ENCODE peak calls at places on chromosomes 4 and X, in six cellular contexts. One of them, this sample, is unnamed.

GRCh38 chrX:135707880-135708279 is 5.6 kb upstream of the CT45A1 start:
- DNase-seq in CD8-positive, alpha-beta memory T cell: no peak
- DNase-seq in esophagus squamous epithelium: no peak
- DNase-seq in sigmoid colon: no peak
- DNase-seq in fibroblast of lung: no peak
- DNase-seq in lower lobe of right lung: no peak
- DNase-seq in this sample: peak; percentile 11

GRCh38 chr4:47643845-47644244 is 158.8 kb downstream of the ATP10D start:
- DNase-seq in CD8-positive, alpha-beta memory T cell: no peak
- DNase-seq in sigmoid colon: no peak
- DNase-seq in fibroblast of lung: no peak
- DNase-seq in lower lobe of right lung: no peak
- DNase-seq in esophagus squamous epithelium: no peak
- DNase-seq in this sample: no peak

GRCh38 chr4:159227984-159228383 is 125.1 kb downstream of the RAPGEF2 start:
- DNase-seq in lower lobe of right lung: peak; percentile 83
- DNase-seq in sigmoid colon: peak; percentile 81
- DNase-seq in fibroblast of lung: peak; percentile 96
- DNase-seq in esophagus squamous epithelium: no peak
- DNase-seq in CD8-positive, alpha-beta memory T cell: no peak
- DNase-seq in this sample: peak; percentile 38

GRCh38 chr4:120658772-120659171 is 263.8 kb downstream of the PRDM5 start:
- DNase-seq in sigmoid colon: no peak
- DNase-seq in lower lobe of right lung: no peak
- DNase-seq in fibroblast of lung: no peak
- DNase-seq in CD8-positive, alpha-beta memory T cell: no peak
- DNase-seq in esophagus squamous epithelium: no peak
- DNase-seq in this sample: no peak

GRCh38 chrX:17415242-17415815 is 40.3 kb downstream of the NHS start:
- DNase-seq in CD8-positive, alpha-beta memory T cell: no peak
- DNase-seq in fibroblast of lung: peak; percentile 76
- DNase-seq in lower lobe of right lung: no peak
- DNase-seq in sigmoid colon: no peak
- DNase-seq in esophagus squamous epithelium: no peak
- DNase-seq in this sample: no peak

GRCh38 chr4:156475322-156475721 is 496.3 kb downstream of the PDGFC start:
- DNase-seq in CD8-positive, alpha-beta memory T cell: no peak
- DNase-seq in sigmoid colon: no peak
- DNase-seq in lower lobe of right lung: no peak
- DNase-seq in fibroblast of lung: peak; percentile 70
- DNase-seq in esophagus squamous epithelium: no peak
- DNase-seq in this sample: no peak

GRCh38 chrX:39063037-39063436 is 261.8 kb downstream of the MID1IP1 start:
- DNase-seq in sigmoid colon: no peak
- DNase-seq in esophagus squamous epithelium: no peak
- DNase-seq in CD8-positive, alpha-beta memory T cell: no peak
- DNase-seq in lower lobe of right lung: peak; percentile 81
- DNase-seq in fibroblast of lung: no peak
- DNase-seq in this sample: no peak

GRCh38 chrX:85963736-85964135 is 83.6 kb downstream of the CHM start:
- DNase-seq in sigmoid colon: no peak
- DNase-seq in CD8-positive, alpha-beta memory T cell: no peak
- DNase-seq in esophagus squamous epithelium: no peak
- DNase-seq in fibroblast of lung: peak; percentile 76
- DNase-seq in lower lobe of right lung: no peak
- DNase-seq in this sample: peak; percentile 23

GRCh38 chrX:29662759-29663503 is 552.4 kb upstream of the MAGEB2 start:
- DNase-seq in lower lobe of right lung: no peak
- DNase-seq in CD8-positive, alpha-beta memory T cell: no peak
- DNase-seq in fibroblast of lung: peak; percentile 97
- DNase-seq in sigmoid colon: no peak
- DNase-seq in esophagus squamous epithelium: no peak
- DNase-seq in this sample: peak; percentile 76

GRCh38 chr4:165828928-165829327 is 44.1 kb upstream of the TLL1 start:
- DNase-seq in sigmoid colon: no peak
- DNase-seq in esophagus squamous epithelium: no peak
- DNase-seq in CD8-positive, alpha-beta memory T cell: no peak
- DNase-seq in lower lobe of right lung: no peak
- DNase-seq in fibroblast of lung: peak; percentile 5
- DNase-seq in this sample: no peak

DNA sequence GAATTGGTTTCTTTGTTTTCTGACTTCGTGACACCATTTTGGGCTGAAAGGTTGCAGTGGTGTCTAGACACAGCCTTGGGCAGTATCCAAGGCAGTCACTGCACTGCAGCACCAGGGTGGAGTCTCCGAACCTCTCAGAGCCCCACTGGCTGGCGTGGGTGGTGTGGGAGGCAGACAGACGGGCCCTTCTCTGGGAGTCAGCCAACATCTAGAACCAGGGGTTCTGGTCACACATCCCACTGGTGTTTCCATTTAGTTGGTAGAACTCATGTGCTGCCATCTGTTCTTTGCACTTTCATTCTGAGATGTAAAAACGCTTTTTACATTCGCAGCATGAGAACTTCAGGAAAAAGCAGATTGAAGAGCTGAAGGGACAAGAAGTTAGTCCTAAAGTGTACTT is 3.6 kb downstream of the UCHL1 start:
- DNase-seq in CD8-positive, alpha-beta memory T cell: no peak
- DNase-seq in fibroblast of lung: no peak
- DNase-seq in lower lobe of right lung: no peak
- DNase-seq in sigmoid colon: no peak
- DNase-seq in esophagus squamous epithelium: no peak
- DNase-seq in this sample: no peak
- H3K4me3 ChIP-seq in CD8-positive, alpha-beta memory T cell: no peak overlapping the region
- H3K4me3 ChIP-seq in fibroblast of lung: no peak overlapping the region
- H3K4me3 ChIP-seq in lower lobe of right lung: no peak overlapping the region
- H3K4me3 ChIP-seq in sigmoid colon: no peak overlapping the region
- H3K4me3 ChIP-seq in esophagus squamous epithelium: no peak overlapping the region
- H3K4me3 ChIP-seq in this sample: no peak overlapping the region

GRCh38 chr4:53706422-53707032 is 115.2 kb upstream of the LNX1 start:
- DNase-seq in fibroblast of lung: peak; percentile 54
- DNase-seq in esophagus squamous epithelium: no peak
- DNase-seq in sigmoid colon: no peak
- DNase-seq in lower lobe of right lung: no peak
- DNase-seq in CD8-positive, alpha-beta memory T cell: no peak
- DNase-seq in this sample: no peak
- H3K27me3 ChIP-seq in fibroblast of lung: no peaks in the 10 kb centered on the region
- H3K27me3 ChIP-seq in esophagus squamous epithelium: no peaks in the 10 kb centered on the region
- H3K27me3 ChIP-seq in sigmoid colon: no peaks in the 10 kb centered on the region
- H3K27me3 ChIP-seq in lower lobe of right lung: no peaks in the 10 kb centered on the region
- H3K27me3 ChIP-seq in CD8-positive, alpha-beta memory T cell: no peaks in the 10 kb centered on the region
- H3K27me3 ChIP-seq in this sample: no peaks in the 10 kb centered on the region

GRCh38 chr4:83112678-83113428 is 1.7 kb downstream of the PLAC8 start:
- DNase-seq in sigmoid colon: no peak
- DNase-seq in CD8-positive, alpha-beta memory T cell: peak; percentile 44
- DNase-seq in lower lobe of right lung: no peak
- DNase-seq in esophagus squamous epithelium: no peak
- DNase-seq in fibroblast of lung: peak; percentile 78
- DNase-seq in this sample: no peak
- H3K4me3 ChIP-seq in sigmoid colon: no peak overlapping the region
- H3K4me3 ChIP-seq in CD8-positive, alpha-beta memory T cell: peak overlapping the region; percentile 77
- H3K4me3 ChIP-seq in lower lobe of right lung: peak overlapping the region; percentile 38
- H3K4me3 ChIP-seq in esophagus squamous epithelium: peak overlapping the region; percentile 38
- H3K4me3 ChIP-seq in fibroblast of lung: no peak overlapping the region
- H3K4me3 ChIP-seq in this sample: no peak overlapping the region

DNA sequence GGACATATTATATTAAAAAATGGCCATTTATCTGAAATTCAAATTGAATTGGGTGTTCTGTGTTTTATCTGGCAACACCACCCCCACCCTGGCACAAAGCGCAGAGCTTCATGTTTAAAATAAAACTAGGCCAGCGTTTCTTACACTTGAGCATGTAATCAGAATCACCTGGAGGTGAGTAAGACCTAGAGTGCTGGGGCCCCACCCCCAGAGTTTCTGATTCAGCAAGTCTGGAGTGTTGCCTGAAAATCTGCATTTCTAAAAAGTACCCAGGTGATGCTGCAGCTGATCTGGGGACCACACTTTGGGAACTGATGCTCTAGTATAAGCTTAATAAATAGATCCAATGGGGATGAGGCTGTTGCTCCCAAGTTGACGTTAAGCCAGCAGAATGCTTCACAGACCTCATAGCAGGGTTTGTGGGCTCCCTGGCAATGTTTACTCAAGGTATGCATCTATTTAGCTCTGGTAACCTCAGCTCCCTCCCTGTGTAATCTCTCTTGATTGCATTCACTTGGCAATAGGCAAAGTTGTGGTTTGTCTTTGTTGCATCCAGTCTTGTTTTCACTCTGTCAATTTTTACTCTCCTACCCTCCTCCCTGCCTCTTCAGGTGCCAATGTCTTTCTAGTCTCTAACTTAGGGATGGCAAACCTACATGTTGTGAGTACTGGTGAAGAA is 99.8 kb upstream of the TEX13D start:
- DNase-seq in esophagus squamous epithelium: no peak
- DNase-seq in CD8-positive, alpha-beta memory T cell: no peak
- DNase-seq in sigmoid colon: no peak
- DNase-seq in lower lobe of right lung: no peak
- DNase-seq in fibroblast of lung: peak; percentile 42
- DNase-seq in this sample: no peak
- H3K27me3 ChIP-seq in esophagus squamous epithelium: no peaks in the 10 kb centered on the region
- H3K27me3 ChIP-seq in CD8-positive, alpha-beta memory T cell: no peaks in the 10 kb centered on the region
- H3K27me3 ChIP-seq in sigmoid colon: no peaks in the 10 kb centered on the region
- H3K27me3 ChIP-seq in lower lobe of right lung: no peaks in the 10 kb centered on the region
- H3K27me3 ChIP-seq in fibroblast of lung: no peaks in the 10 kb centered on the region
- H3K27me3 ChIP-seq in this sample: no peaks in the 10 kb centered on the region

GRCh38 chr4:3114377-3114776 is 39.9 kb downstream of the HTT start:
- DNase-seq in fibroblast of lung: no peak
- DNase-seq in CD8-positive, alpha-beta memory T cell: no peak
- DNase-seq in esophagus squamous epithelium: no peak
- DNase-seq in lower lobe of right lung: no peak
- DNase-seq in sigmoid colon: no peak
- DNase-seq in this sample: no peak

GRCh38 chr4:3112241-3112978 is 37.9 kb downstream of the HTT start:
- DNase-seq in sigmoid colon: no peak
- DNase-seq in lower lobe of right lung: no peak
- DNase-seq in CD8-positive, alpha-beta memory T cell: no peak
- DNase-seq in fibroblast of lung: no peak
- DNase-seq in esophagus squamous epithelium: no peak
- DNase-seq in this sample: no peak

GRCh38 chr4:3112979-3113469 is 38.5 kb downstream of the HTT start:
- DNase-seq in esophagus squamous epithelium: no peak
- DNase-seq in sigmoid colon: no peak
- DNase-seq in fibroblast of lung: peak; percentile 53
- DNase-seq in CD8-positive, alpha-beta memory T cell: no peak
- DNase-seq in lower lobe of right lung: no peak
- DNase-seq in this sample: no peak

GRCh38 chr4:3108211-3108610 is 33.7 kb downstream of the HTT start:
- DNase-seq in lower lobe of right lung: no peak
- DNase-seq in sigmoid colon: no peak
- DNase-seq in fibroblast of lung: no peak
- DNase-seq in esophagus squamous epithelium: no peak
- DNase-seq in CD8-positive, alpha-beta memory T cell: no peak
- DNase-seq in this sample: no peak

GRCh38 chr4:3111461-3111860 is 37.0 kb downstream of the HTT start:
- DNase-seq in lower lobe of right lung: no peak
- DNase-seq in fibroblast of lung: peak; percentile 58
- DNase-seq in sigmoid colon: no peak
- DNase-seq in esophagus squamous epithelium: no peak
- DNase-seq in CD8-positive, alpha-beta memory T cell: no peak
- DNase-seq in this sample: no peak
- H3K4me3 ChIP-seq in lower lobe of right lung: no peak overlapping the region
- H3K4me3 ChIP-seq in fibroblast of lung: no peak overlapping the region
- H3K4me3 ChIP-seq in sigmoid colon: no peak overlapping the region
- H3K4me3 ChIP-seq in esophagus squamous epithelium: no peak overlapping the region
- H3K4me3 ChIP-seq in CD8-positive, alpha-beta memory T cell: no peak overlapping the region
- H3K4me3 ChIP-seq in this sample: no peak overlapping the region

GRCh38 chr4:148436512-148436911 is 5.7 kb downstream of the NR3C2 start:
- DNase-seq in CD8-positive, alpha-beta memory T cell: no peak
- DNase-seq in sigmoid colon: no peak
- DNase-seq in esophagus squamous epithelium: no peak
- DNase-seq in lower lobe of right lung: no peak
- DNase-seq in fibroblast of lung: no peak
- DNase-seq in this sample: no peak

GRCh38 chr4:148437439-148437838 is 4.8 kb downstream of the NR3C2 start:
- DNase-seq in sigmoid colon: no peak
- DNase-seq in esophagus squamous epithelium: no peak
- DNase-seq in fibroblast of lung: no peak
- DNase-seq in CD8-positive, alpha-beta memory T cell: no peak
- DNase-seq in lower lobe of right lung: no peak
- DNase-seq in this sample: no peak

GRCh38 chr4:148435654-148436406 is 6.4 kb downstream of the NR3C2 start:
- DNase-seq in esophagus squamous epithelium: no peak
- DNase-seq in lower lobe of right lung: no peak
- DNase-seq in CD8-positive, alpha-beta memory T cell: no peak
- DNase-seq in fibroblast of lung: no peak
- DNase-seq in sigmoid colon: no peak
- DNase-seq in this sample: no peak

GRCh38 chr4:148441624-148441985 is 609 bp downstream of the NR3C2 start:
- DNase-seq in sigmoid colon: no peak
- DNase-seq in fibroblast of lung: no peak
- DNase-seq in lower lobe of right lung: no peak
- DNase-seq in CD8-positive, alpha-beta memory T cell: peak; percentile 11
- DNase-seq in esophagus squamous epithelium: no peak
- DNase-seq in this sample: no peak

GRCh38 chr4:148438047-148438446 is 4.2 kb downstream of the NR3C2 start:
- DNase-seq in CD8-positive, alpha-beta memory T cell: no peak
- DNase-seq in esophagus squamous epithelium: no peak
- DNase-seq in fibroblast of lung: no peak
- DNase-seq in lower lobe of right lung: no peak
- DNase-seq in sigmoid colon: no peak
- DNase-seq in this sample: no peak
- H3K27me3 ChIP-seq in CD8-positive, alpha-beta memory T cell: no peaks in the 10 kb centered on the region
- H3K27me3 ChIP-seq in esophagus squamous epithelium: no peaks in the 10 kb centered on the region
- H3K27me3 ChIP-seq in fibroblast of lung: no peaks in the 10 kb centered on the region
- H3K27me3 ChIP-seq in lower lobe of right lung: no peaks in the 10 kb centered on the region
- H3K27me3 ChIP-seq in sigmoid colon: no peaks in the 10 kb centered on the region
- H3K27me3 ChIP-seq in this sample: peaks cover 20% of the 10 kb centered on the region

GRCh38 chr4:109754093-109754857 is 24.4 kb upstream of the PLA2G12A start:
- DNase-seq in CD8-positive, alpha-beta memory T cell: peak; percentile 13
- DNase-seq in esophagus squamous epithelium: no peak
- DNase-seq in fibroblast of lung: no peak
- DNase-seq in sigmoid colon: no peak
- DNase-seq in lower lobe of right lung: no peak
- DNase-seq in this sample: no peak

GRCh38 chr4:109750652-109751244 is 20.9 kb upstream of the PLA2G12A start:
- DNase-seq in sigmoid colon: no peak
- DNase-seq in esophagus squamous epithelium: no peak
- DNase-seq in fibroblast of lung: no peak
- DNase-seq in lower lobe of right lung: no peak
- DNase-seq in CD8-positive, alpha-beta memory T cell: no peak
- DNase-seq in this sample: no peak

GRCh38 chr4:109749388-109750082 is 19.7 kb upstream of the PLA2G12A start:
- DNase-seq in lower lobe of right lung: no peak
- DNase-seq in sigmoid colon: no peak
- DNase-seq in CD8-positive, alpha-beta memory T cell: no peak
- DNase-seq in esophagus squamous epithelium: no peak
- DNase-seq in fibroblast of lung: no peak
- DNase-seq in this sample: no peak

GRCh38 chr4:109752545-109752944 is 22.7 kb upstream of the PLA2G12A start:
- DNase-seq in sigmoid colon: no peak
- DNase-seq in esophagus squamous epithelium: no peak
- DNase-seq in CD8-positive, alpha-beta memory T cell: no peak
- DNase-seq in fibroblast of lung: no peak
- DNase-seq in lower lobe of right lung: no peak
- DNase-seq in this sample: no peak

GRCh38 chr4:109751852-109752251 is 22.0 kb upstream of the PLA2G12A start:
- DNase-seq in esophagus squamous epithelium: no peak
- DNase-seq in fibroblast of lung: no peak
- DNase-seq in sigmoid colon: no peak
- DNase-seq in lower lobe of right lung: no peak
- DNase-seq in CD8-positive, alpha-beta memory T cell: no peak
- DNase-seq in this sample: no peak
- H3K4me3 ChIP-seq in esophagus squamous epithelium: no peak overlapping the region
- H3K4me3 ChIP-seq in fibroblast of lung: no peak overlapping the region
- H3K4me3 ChIP-seq in sigmoid colon: no peak overlapping the region
- H3K4me3 ChIP-seq in lower lobe of right lung: no peak overlapping the region
- H3K4me3 ChIP-seq in CD8-positive, alpha-beta memory T cell: no peak overlapping the region
- H3K4me3 ChIP-seq in this sample: no peak overlapping the region

GRCh38 chrX:25010784-25011588 is 4.8 kb downstream of the ARX start:
- DNase-seq in esophagus squamous epithelium: no peak
- DNase-seq in CD8-positive, alpha-beta memory T cell: no peak
- DNase-seq in lower lobe of right lung: no peak
- DNase-seq in sigmoid colon: no peak
- DNase-seq in fibroblast of lung: no peak
- DNase-seq in this sample: no peak
- H3K27me3 ChIP-seq in esophagus squamous epithelium: peaks cover 28% of the 10 kb centered on the region
- H3K27me3 ChIP-seq in CD8-positive, alpha-beta memory T cell: peaks cover 4% of the 10 kb centered on the region
- H3K27me3 ChIP-seq in lower lobe of right lung: peaks cover 80% of the 10 kb centered on the region
- H3K27me3 ChIP-seq in sigmoid colon: peaks cover 84% of the 10 kb centered on the region
- H3K27me3 ChIP-seq in fibroblast of lung: peaks cover 63% of the 10 kb centered on the region
- H3K27me3 ChIP-seq in this sample: peaks cover 8% of the 10 kb centered on the region